ENCODE peak calls at places on chromosomes 3 and 15, in nine cellular contexts. K is effector memory CD8-positive, alpha-beta T cell; Z is hepatocyte; M is NCI-H2029 treated with DMSO at 0.1 percent for 48 hours; X is cerebellar cortex; B is kidney tubule cell; T is RKO; G is activated CD4-positive, CD25-positive, alpha-beta regulatory T cell; P is CD8-positive, alpha-beta memory T cell. V is an unnamed sample.

GRCh38 chr3:131125684-131126083 is 99.0 kb downstream of the NEK11 start:
- DNase-seq in K (no peak), Z (no peak), M (no peak), X (no peak), B (no peak), T (no peak), G (no peak), P (no peak), V (no peak)

GRCh38 chr15:69994429-69995201 is 103.1 kb downstream of the TLE3 start:
- DNase-seq in K (no peak), Z (peak), M (no peak), X (no peak), B (no peak), T (no peak), G (no peak), P (no peak), V (no peak)

GRCh38 chr3:50536471-50537180 is 30.9 kb downstream of the C3orf18 start:
- DNase-seq in K (no peak), Z (no peak), M (no peak), X (no peak), B (no peak), T (no peak), G (no peak), P (no peak), V (no peak)

GRCh38 chr3:109176726-109177125 is 40.2 kb downstream of the C3orf85 start:
- DNase-seq in K (no peak), Z (no peak), M (no peak), X (no peak), B (no peak), T (no peak), G (no peak), P (no peak), V (no peak)

GRCh38 chr3:195251336-195252065 is 19.5 kb downstream of the XXYLT1 start:
- DNase-seq in K (no peak), Z (no peak), M (no peak), X (no peak), B (no peak), T (no peak), G (no peak), P (no peak), V (no peak)

GRCh38 chr15:95857124-95857757 is 473.3 kb upstream of the NR2F2 start:
- DNase-seq in K (no peak), Z (no peak), M (no peak), X (no peak), B (peak), T (no peak), G (no peak), P (no peak), V (no peak)

GRCh38 chr3:191356586-191357439 is 26.5 kb upstream of the UTS2B start:
- DNase-seq in K (no peak), Z (peak), M (no peak), X (no peak), B (peak), T (no peak), G (no peak), P (no peak), V (peak)

GRCh38 chr15:48678851-48679250 is 33.3 kb upstream of the FBN1 start:
- DNase-seq in K (no peak), Z (no peak), M (no peak), X (no peak), B (no peak), T (no peak), G (no peak), P (no peak), V (no peak)

GRCh38 chr15:34682673-34683072 is 72.1 kb downstream of the GJD2 start:
- DNase-seq in K (no peak), Z (no peak), M (no peak), X (no peak), B (peak), T (peak), G (no peak), P (no peak), V (peak)

GRCh38 chr3:115246621-115247020 is 99.5 kb upstream of the ZBTB20 start:
- DNase-seq in K (no peak), Z (no peak), M (no peak), X (no peak), B (no peak), T (no peak), G (no peak), P (no peak), V (no peak)

GRCh38 chr3:49689046-49689886 is at the start of the genes MST1 and RNF123:
- DNase-seq in K (peak), Z (peak), M (no peak), X (peak), B (peak), T (peak), G (no peak), P (peak), V (peak)

GRCh38 chr3:182969277-182969676 is 11.1 kb downstream of the DCUN1D1 start:
- DNase-seq in K (no peak), Z (no peak), M (no peak), X (no peak), B (peak), T (no peak), G (no peak), P (no peak), V (peak)

GRCh38 chr3:32138545-32139104 is 32.2 kb downstream of the GPD1L start:
- DNase-seq in K (no peak), Z (no peak), M (no peak), X (peak), B (peak), T (no peak), G (no peak), P (no peak), V (no peak)

GRCh38 chr3:100650651-100651611 is 41.5 kb downstream of the ADGRG7 start:
- DNase-seq in K (no peak), Z (no peak), M (no peak), X (no peak), B (peak), T (peak), G (no peak), P (no peak), V (peak)